ENCODE peak calls at places on chromosomes 5 and 9, in seven cellular contexts. X is smooth muscle cell of the brain vasculature, U is left ventricle myocardium inferior, D is breast epithelium, O is cardiac fibroblast, P is AG04449, W is SW 1271. R is an unnamed sample.

GRCh38 chr9:82490019-82490499 is 501.5 kb downstream of the SPATA31D1 start:
- DNase-seq in X (no peak), U (no peak), D (no peak), O (peak; percentile 23), P (no peak), W (no peak), R (peak; percentile 4)

GRCh38 chr5:150422758-150423157 is 10.0 kb upstream of the CD74 start:
- DNase-seq in X (no peak), U (no peak), D (no peak), O (no peak), P (no peak), W (no peak), R (no peak)

GRCh38 chr5:134371834-134372340 is 518 bp downstream of the UBE2B start:
- DNase-seq in X (no peak), U (peak; percentile 60), D (peak; percentile 60), O (peak; percentile 56), P (no peak), W (peak; percentile 50), R (peak; percentile 71)

GRCh38 chr9:109010676-109011655 is 2.3 kb downstream of the CTNNAL1 start:
- DNase-seq in X (no peak), U (no peak), D (no peak), O (peak; percentile 75), P (peak; percentile 29), W (peak; percentile 43), R (peak; percentile 46)

GRCh38 chr5:78320461-78320860 is 26.0 kb upstream of the AP3B1 start:
- DNase-seq in X (no peak), U (no peak), D (no peak), O (peak; percentile 68), P (peak; percentile 16), W (no peak), R (no peak)

GRCh38 chr9:113673726-113674125 is 202.4 kb upstream of the ZNF618 start:
- DNase-seq in X (no peak), U (no peak), D (no peak), O (peak; percentile 26), P (no peak), W (no peak), R (no peak)

GRCh38 chr9:113650207-113651131 is 186.9 kb downstream of the RGS3 start:
- DNase-seq in X (no peak), U (no peak), D (no peak), O (no peak), P (peak; percentile 58), W (no peak), R (peak; percentile 46)

GRCh38 chr5:78922879-78923621 is 62.1 kb downstream of the ARSB start:
- DNase-seq in X (no peak), U (no peak), D (no peak), O (no peak), P (no peak), W (no peak), R (no peak)

GRCh38 chr9:73270967-73271722 is 119.5 kb downstream of the ANXA1 start:
- DNase-seq in X (peak; percentile 28), U (no peak), D (no peak), O (peak; percentile 84), P (peak; percentile 31), W (peak; percentile 76), R (peak; percentile 25)

GRCh38 chr9:92735907-92736600 is 28.6 kb downstream of the BICD2 start:
- DNase-seq in X (no peak), U (no peak), D (no peak), O (no peak), P (no peak), W (no peak), R (no peak)

GRCh38 chr5:140690376-140690932 is 716 bp downstream of the HARS1 start:
- DNase-seq in X (no peak), U (no peak), D (no peak), O (no peak), P (no peak), W (no peak), R (no peak)

GRCh38 chr9:92607088-92607487 is 62.8 kb downstream of the IPPK start:
- DNase-seq in X (peak; percentile 63), U (no peak), D (no peak), O (peak; percentile 76), P (peak; percentile 40), W (no peak), R (no peak)

GRCh38 chr5:136350339-136350738 is 15.0 kb downstream of the TRPC7 start:
- DNase-seq in X (no peak), U (no peak), D (no peak), O (no peak), P (no peak), W (no peak), R (no peak)

GRCh38 chr5:141669519-141669918 is 12.5 kb downstream of the ARAP3 start:
- DNase-seq in X (no peak), U (no peak), D (no peak), O (no peak), P (no peak), W (no peak), R (no peak)

GRCh38 chr5:34012791-34013190 is 4.9 kb upstream of the AMACR start:
- DNase-seq in X (no peak), U (no peak), D (no peak), O (peak; percentile 87), P (no peak), W (no peak), R (no peak)

GRCh38 chr5:759111-759741 is 25.3 kb downstream of the ZDHHC11B start:
- DNase-seq in X (no peak), U (peak; percentile 76), D (peak; percentile 85), O (peak; percentile 67), P (no peak), W (no peak), R (peak; percentile 91)

GRCh38 chr9:126123927-126124326 is 202.7 kb upstream of the MVB12B start:
- DNase-seq in X (no peak), U (no peak), D (no peak), O (no peak), P (no peak), W (no peak), R (no peak)

GRCh38 chr5:149605998-149606721 is 24.9 kb downstream of the ARHGEF37 start:
- DNase-seq in X (no peak), U (peak; percentile 32), D (no peak), O (peak; percentile 73), P (no peak), W (peak; percentile 90), R (peak; percentile 98)

GRCh38 chr9:86185872-86186271 is 73.6 kb downstream of the C9orf153 start:
- DNase-seq in X (no peak), U (no peak), D (no peak), O (no peak), P (no peak), W (no peak), R (no peak)

GRCh38 chr9:127116088-127116726 is 6.2 kb downstream of the ANGPTL2 start:
- DNase-seq in X (no peak), U (no peak), D (no peak), O (no peak), P (no peak), W (no peak), R (no peak)

GRCh38 chr5:7849531-7850240 is 1.2 kb downstream of the CFAP90 start:
- DNase-seq in X (no peak), U (no peak), D (no peak), O (no peak), P (no peak), W (no peak), R (no peak)

GRCh38 chr5:142215915-142216681 is 107.5 kb downstream of the NDFIP1 start:
- DNase-seq in X (peak; percentile 91), U (peak; percentile 60), D (peak; percentile 69), O (peak; percentile 96), P (peak; percentile 94), W (peak; percentile 82), R (peak; percentile 99)

GRCh38 chr5:71974165-71974564 is 133.1 kb upstream of the MAP1B start:
- DNase-seq in X (no peak), U (no peak), D (no peak), O (peak; percentile 15), P (no peak), W (no peak), R (no peak)

GRCh38 chr9:115198018-115198417 is 80.1 kb upstream of the TNC start:
- DNase-seq in X (no peak), U (peak; percentile 28), D (no peak), O (no peak), P (no peak), W (no peak), R (no peak)

GRCh38 chr9:107644774-107645463 is 155.3 kb upstream of the KLF4 start:
- DNase-seq in X (no peak), U (peak; percentile 48), D (no peak), O (peak; percentile 74), P (no peak), W (no peak), R (no peak)

R was measured in PC-9.